ENCODE peak calls at places on chromosome 6, in ten cellular contexts. One of them, this sample, is unnamed.

GRCh38 chr6:147218797-147219196 is 14.6 kb downstream of the STXBP5 start:
- DNase-seq in GM04503: no peak
- DNase-seq in fibroblast of the aortic adventitia: no peak
- DNase-seq in GM12865: no peak
- DNase-seq in T-helper 17 cell: no peak
- DNase-seq in stimulated activated CD4-positive, alpha-beta T cell treated with anti-CD3 and anti-CD28 coated beads, Interleukin-4, amount 100 ng/mL, for 1 hour: no peak
- DNase-seq in left lung: no peak
- DNase-seq in M059J: no peak
- DNase-seq in SJSA1: no peak
- DNase-seq in MCF 10A: no peak
- DNase-seq in this sample: no peak

GRCh38 chr6:139473239-139473701 is 98.8 kb upstream of the CITED2 start:
- DNase-seq in fibroblast of the aortic adventitia: peak; percentile 82
- DNase-seq in SJSA1: no peak
- DNase-seq in GM12865: no peak
- DNase-seq in MCF 10A: no peak
- DNase-seq in GM04503: no peak
- DNase-seq in T-helper 17 cell: no peak
- DNase-seq in M059J: peak; percentile 81
- DNase-seq in left lung: no peak
- DNase-seq in stimulated activated CD4-positive, alpha-beta T cell treated with anti-CD3 and anti-CD28 coated beads, Interleukin-4, amount 100 ng/mL, for 1 hour: no peak
- DNase-seq in this sample: peak; percentile 77

GRCh38 chr6:164168595-164168994 is 754.1 kb downstream of the QKI start:
- DNase-seq in stimulated activated CD4-positive, alpha-beta T cell treated with anti-CD3 and anti-CD28 coated beads, Interleukin-4, amount 100 ng/mL, for 1 hour: no peak
- DNase-seq in SJSA1: no peak
- DNase-seq in T-helper 17 cell: no peak
- DNase-seq in GM04503: no peak
- DNase-seq in fibroblast of the aortic adventitia: no peak
- DNase-seq in left lung: no peak
- DNase-seq in MCF 10A: no peak
- DNase-seq in M059J: no peak
- DNase-seq in GM12865: no peak
- DNase-seq in this sample: no peak

GRCh38 chr6:20252311-20252710 is 40.0 kb upstream of the MBOAT1 start:
- DNase-seq in left lung: no peak
- DNase-seq in MCF 10A: peak; percentile 18
- DNase-seq in GM12865: no peak
- DNase-seq in fibroblast of the aortic adventitia: no peak
- DNase-seq in SJSA1: no peak
- DNase-seq in M059J: peak; percentile 26
- DNase-seq in stimulated activated CD4-positive, alpha-beta T cell treated with anti-CD3 and anti-CD28 coated beads, Interleukin-4, amount 100 ng/mL, for 1 hour: no peak
- DNase-seq in GM04503: no peak
- DNase-seq in T-helper 17 cell: no peak
- DNase-seq in this sample: no peak

GRCh38 chr6:41553405-41553999 is 7.3 kb downstream of the FOXP4 start:
- DNase-seq in GM12865: no peak
- DNase-seq in stimulated activated CD4-positive, alpha-beta T cell treated with anti-CD3 and anti-CD28 coated beads, Interleukin-4, amount 100 ng/mL, for 1 hour: no peak
- DNase-seq in fibroblast of the aortic adventitia: no peak
- DNase-seq in M059J: no peak
- DNase-seq in MCF 10A: no peak
- DNase-seq in SJSA1: no peak
- DNase-seq in left lung: no peak
- DNase-seq in T-helper 17 cell: no peak
- DNase-seq in GM04503: no peak
- DNase-seq in this sample: no peak

GRCh38 chr6:18277181-18278006 is 13.1 kb upstream of the DEK start:
- DNase-seq in GM04503: no peak
- DNase-seq in fibroblast of the aortic adventitia: no peak
- DNase-seq in stimulated activated CD4-positive, alpha-beta T cell treated with anti-CD3 and anti-CD28 coated beads, Interleukin-4, amount 100 ng/mL, for 1 hour: no peak
- DNase-seq in MCF 10A: no peak
- DNase-seq in left lung: no peak
- DNase-seq in T-helper 17 cell: no peak
- DNase-seq in GM12865: no peak
- DNase-seq in M059J: peak; percentile 44
- DNase-seq in SJSA1: no peak
- DNase-seq in this sample: no peak

GRCh38 chr6:14882394-14883073 is 363.3 kb upstream of the JARID2 start:
- DNase-seq in SJSA1: no peak
- DNase-seq in GM12865: no peak
- DNase-seq in stimulated activated CD4-positive, alpha-beta T cell treated with anti-CD3 and anti-CD28 coated beads, Interleukin-4, amount 100 ng/mL, for 1 hour: no peak
- DNase-seq in MCF 10A: peak; percentile 72
- DNase-seq in GM04503: no peak
- DNase-seq in left lung: no peak
- DNase-seq in T-helper 17 cell: no peak
- DNase-seq in fibroblast of the aortic adventitia: peak; percentile 36
- DNase-seq in M059J: peak; percentile 81
- DNase-seq in this sample: peak; percentile 9

GRCh38 chr6:111033628-111034289 is 51.9 kb downstream of the RPF2 start:
- DNase-seq in GM04503: no peak
- DNase-seq in M059J: no peak
- DNase-seq in GM12865: no peak
- DNase-seq in stimulated activated CD4-positive, alpha-beta T cell treated with anti-CD3 and anti-CD28 coated beads, Interleukin-4, amount 100 ng/mL, for 1 hour: no peak
- DNase-seq in left lung: no peak
- DNase-seq in MCF 10A: no peak
- DNase-seq in SJSA1: no peak
- DNase-seq in fibroblast of the aortic adventitia: no peak
- DNase-seq in T-helper 17 cell: no peak
- DNase-seq in this sample: no peak

GRCh38 chr6:32669240-32669639 is 2.8 kb upstream of the HLA-DQB1 start:
- DNase-seq in MCF 10A: no peak
- DNase-seq in SJSA1: no peak
- DNase-seq in stimulated activated CD4-positive, alpha-beta T cell treated with anti-CD3 and anti-CD28 coated beads, Interleukin-4, amount 100 ng/mL, for 1 hour: no peak
- DNase-seq in M059J: no peak
- DNase-seq in fibroblast of the aortic adventitia: no peak
- DNase-seq in left lung: no peak
- DNase-seq in T-helper 17 cell: no peak
- DNase-seq in GM04503: no peak
- DNase-seq in GM12865: no peak
- DNase-seq in this sample: no peak

GRCh38 chr6:63584566-63584965 is 12.3 kb downstream of the LOC128125822 start:
- DNase-seq in GM12865: no peak
- DNase-seq in left lung: no peak
- DNase-seq in T-helper 17 cell: no peak
- DNase-seq in SJSA1: no peak
- DNase-seq in stimulated activated CD4-positive, alpha-beta T cell treated with anti-CD3 and anti-CD28 coated beads, Interleukin-4, amount 100 ng/mL, for 1 hour: no peak
- DNase-seq in GM04503: no peak
- DNase-seq in fibroblast of the aortic adventitia: no peak
- DNase-seq in MCF 10A: no peak
- DNase-seq in M059J: no peak
- DNase-seq in this sample: no peak

GRCh38 chr6:90406142-90406794 is 109.6 kb upstream of the BACH2 start:
- DNase-seq in GM12865: peak; percentile 8
- DNase-seq in SJSA1: peak; percentile 69
- DNase-seq in GM04503: no peak
- DNase-seq in left lung: no peak
- DNase-seq in M059J: peak; percentile 79
- DNase-seq in stimulated activated CD4-positive, alpha-beta T cell treated with anti-CD3 and anti-CD28 coated beads, Interleukin-4, amount 100 ng/mL, for 1 hour: no peak
- DNase-seq in T-helper 17 cell: no peak
- DNase-seq in MCF 10A: peak; percentile 79
- DNase-seq in fibroblast of the aortic adventitia: peak; percentile 20
- DNase-seq in this sample: peak; percentile 87

GRCh38 chr6:12363651-12364381 is 73.7 kb downstream of the EDN1 start:
- DNase-seq in GM04503: no peak
- DNase-seq in T-helper 17 cell: no peak
- DNase-seq in fibroblast of the aortic adventitia: no peak
- DNase-seq in GM12865: peak; percentile 78
- DNase-seq in MCF 10A: no peak
- DNase-seq in M059J: no peak
- DNase-seq in left lung: peak; percentile 52
- DNase-seq in SJSA1: no peak
- DNase-seq in stimulated activated CD4-positive, alpha-beta T cell treated with anti-CD3 and anti-CD28 coated beads, Interleukin-4, amount 100 ng/mL, for 1 hour: no peak
- DNase-seq in this sample: no peak

This sample was measured in amniotic epithelial cell.